ENCODE peak calls at places on chromosomes 13 and 19, in six cellular contexts. E is HepG2, T is H1, A is GM12891, B is K562, X is GM12878. S is an unnamed sample.

GRCh38 chr19:44765949-44766335 is 11.7 kb upstream of the CBLC start:
- DNase-seq in E (no peak), T (no peak), A (no peak), B (no peak), X (no peak), S (no peak)

GRCh38 chr13:106466691-106467405 is 68.6 kb downstream of the EFNB2 start:
- DNase-seq in E (no peak), T (no peak), A (no peak), B (no peak), X (no peak), S (no peak)

GRCh38 chr19:912181-913079 is 589 bp downstream of the R3HDM4 start:
- DNase-seq in E (no peak), T (no peak), A (no peak), B (peak), X (no peak), S (peak)

GRCh38 chr13:70080030-70080429 is 27.6 kb upstream of the ATXN8OS start:
- DNase-seq in E (no peak), T (no peak), A (no peak), B (no peak), X (no peak), S (no peak)

GRCh38 chr19:281156-281853 is 9.9 kb downstream of the PLPP2 start:
- DNase-seq in E (no peak), T (no peak), A (no peak), B (no peak), X (no peak), S (no peak)

GRCh38 chr13:26952551-26953138 is 192.1 kb upstream of the GPR12 start:
- DNase-seq in E (no peak), T (no peak), A (no peak), B (no peak), X (no peak), S (no peak)

GRCh38 chr19:48907671-48908070 is 7.6 kb downstream of the NUCB1 start:
- DNase-seq in E (peak), T (no peak), A (no peak), B (no peak), X (no peak), S (no peak)

GRCh38 chr19:45598267-45599011 is 3.6 kb downstream of the GPR4 start:
- DNase-seq in E (no peak), T (no peak), A (no peak), B (no peak), X (no peak), S (no peak)

GRCh38 chr13:77832339-77833100 is 86.1 kb downstream of the EDNRB start:
- DNase-seq in E (no peak), T (no peak), A (no peak), B (no peak), X (no peak), S (no peak)

GRCh38 chr19:23075031-23075733 is 41.6 kb upstream of the ZNF730 start:
- DNase-seq in E (no peak), T (peak), A (peak), B (peak), X (no peak), S (peak)

GRCh38 chr13:62512194-62513141 is 1096.8 kb upstream of the PCDH20 start:
- DNase-seq in E (peak), T (no peak), A (no peak), B (peak), X (peak), S (no peak)

GRCh38 chr13:23497186-23497585 is 63.7 kb upstream of the SACS start:
- DNase-seq in E (no peak), T (no peak), A (no peak), B (no peak), X (no peak), S (no peak)

GRCh38 chr19:55653651-55654322 is 1.0 kb upstream of the U2AF2 start:
- DNase-seq in E (peak), T (peak), A (peak), B (peak), X (peak), S (peak)
- TF ChIP-seq POLR2A in E (peak), T (peak), A (peak), B (peak), X (peak), S (peak)

GRCh38 chr19:41994521-41994971 is 516 bp upstream of the ATP1A3 start:
- DNase-seq in E (no peak), T (no peak), A (no peak), B (no peak), X (no peak), S (no peak)
- TF ChIP-seq POLR2AphosphoS5 in E (no peak), T (no peak), A (no peak), B (no peak), X (no peak), S (no peak)

DNA sequence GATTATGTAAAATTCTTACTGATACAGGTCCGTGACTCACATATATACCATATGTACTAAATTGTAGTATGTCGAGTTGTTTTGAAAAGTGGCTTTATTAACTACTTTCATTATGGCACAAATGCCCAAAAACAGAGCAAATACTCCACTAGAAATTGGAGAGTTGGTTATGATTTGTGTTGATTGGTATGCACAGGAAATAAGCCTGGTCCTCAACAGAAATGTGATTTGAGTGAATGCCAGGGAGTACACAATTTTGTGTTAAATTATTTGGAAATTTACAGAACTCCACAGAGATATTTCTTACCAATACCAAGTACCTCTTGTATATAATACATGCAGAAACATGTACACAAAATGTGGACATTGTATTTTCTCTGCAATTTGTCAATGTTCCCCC is 676.7 kb downstream of the PCDH9 start:
- DNase-seq in E (no peak), T (no peak), A (no peak), B (no peak), X (no peak), S (no peak)
- TF ChIP-seq TAF1 in E (no peak), T (no peak), A (no peak), B (no peak), X (no peak), S (no peak)

GRCh38 chr13:98543380-98544104 is 33.4 kb downstream of the STK24 start:
- DNase-seq in E (no peak), T (no peak), A (no peak), B (no peak), X (no peak), S (no peak)
- TF ChIP-seq POLR2A in E (no peak), T (no peak), A (no peak), B (no peak), X (no peak), S (no peak)

GRCh38 chr19:5608271-5608666 is 14.3 kb downstream of the SAFB2 start:
- DNase-seq in E (peak), T (no peak), A (no peak), B (no peak), X (no peak), S (no peak)
- TF ChIP-seq POLR2AphosphoS5 in E (no peak), T (no peak), A (no peak), B (no peak), X (no peak), S (no peak)

DNA sequence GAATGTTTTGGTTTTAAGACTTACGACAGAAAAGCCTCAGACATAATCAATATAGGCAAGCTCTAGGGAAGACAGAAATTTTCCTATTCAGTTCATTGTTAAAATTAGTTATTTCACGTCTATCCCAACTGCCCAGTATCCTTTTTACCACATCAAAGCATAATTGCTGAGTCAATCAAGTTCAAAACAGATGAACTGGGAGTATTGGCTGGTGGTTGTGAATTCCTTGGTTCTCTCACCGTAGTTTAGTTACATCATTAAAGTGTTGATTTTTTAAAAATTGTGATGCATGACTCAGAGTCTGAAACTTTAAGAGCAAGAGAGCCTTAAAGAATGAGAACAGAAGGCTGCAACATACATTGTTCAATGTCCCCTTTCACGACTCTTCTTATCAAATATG is 143.3 kb upstream of the FREM2 start:
- DNase-seq in E (no peak), T (no peak), A (no peak), B (no peak), X (no peak), S (no peak)
- TF ChIP-seq TAF1 in E (no peak), T (no peak), A (no peak), B (no peak), X (no peak), S (no peak)

DNA sequence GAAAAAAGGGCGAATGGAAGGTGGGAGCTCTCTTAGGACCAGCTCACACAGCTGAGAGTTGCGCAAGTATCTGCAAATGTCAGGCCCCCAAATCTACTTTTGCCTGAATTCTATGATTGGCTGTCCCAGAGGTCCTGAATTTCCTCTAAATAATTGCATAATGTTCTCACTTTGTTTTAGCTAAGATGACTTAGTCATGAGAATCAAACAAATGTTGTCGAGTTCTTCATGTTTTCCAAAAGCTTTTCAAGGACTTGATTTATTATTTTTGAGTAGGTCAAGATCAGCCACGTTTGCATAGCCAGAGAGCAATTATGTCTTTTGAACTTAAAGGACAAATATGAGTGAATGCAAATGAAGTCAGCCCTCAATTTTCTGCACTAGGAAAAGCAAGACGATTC is 246.6 kb upstream of the MAB21L1 start:
- DNase-seq in E (no peak), T (no peak), A (no peak), B (no peak), X (no peak), S (no peak)
- TF ChIP-seq POLR2A in E (no peak), T (no peak), A (no peak), B (no peak), X (no peak), S (no peak)

GRCh38 chr19:15252398-15253018 is 20.3 kb upstream of the EPHX3 start:
- DNase-seq in E (no peak), T (no peak), A (no peak), B (no peak), X (no peak), S (no peak)

GRCh38 chr19:15250635-15250993 is 18.4 kb upstream of the EPHX3 start:
- DNase-seq in E (no peak), T (no peak), A (no peak), B (no peak), X (no peak), S (no peak)

GRCh38 chr19:15251749-15252397 is 19.6 kb upstream of the EPHX3 start:
- DNase-seq in E (peak), T (peak), A (no peak), B (peak), X (no peak), S (no peak)

GRCh38 chr19:15249912-15250634 is 17.8 kb upstream of the EPHX3 start:
- DNase-seq in E (no peak), T (no peak), A (no peak), B (no peak), X (no peak), S (no peak)

DNA sequence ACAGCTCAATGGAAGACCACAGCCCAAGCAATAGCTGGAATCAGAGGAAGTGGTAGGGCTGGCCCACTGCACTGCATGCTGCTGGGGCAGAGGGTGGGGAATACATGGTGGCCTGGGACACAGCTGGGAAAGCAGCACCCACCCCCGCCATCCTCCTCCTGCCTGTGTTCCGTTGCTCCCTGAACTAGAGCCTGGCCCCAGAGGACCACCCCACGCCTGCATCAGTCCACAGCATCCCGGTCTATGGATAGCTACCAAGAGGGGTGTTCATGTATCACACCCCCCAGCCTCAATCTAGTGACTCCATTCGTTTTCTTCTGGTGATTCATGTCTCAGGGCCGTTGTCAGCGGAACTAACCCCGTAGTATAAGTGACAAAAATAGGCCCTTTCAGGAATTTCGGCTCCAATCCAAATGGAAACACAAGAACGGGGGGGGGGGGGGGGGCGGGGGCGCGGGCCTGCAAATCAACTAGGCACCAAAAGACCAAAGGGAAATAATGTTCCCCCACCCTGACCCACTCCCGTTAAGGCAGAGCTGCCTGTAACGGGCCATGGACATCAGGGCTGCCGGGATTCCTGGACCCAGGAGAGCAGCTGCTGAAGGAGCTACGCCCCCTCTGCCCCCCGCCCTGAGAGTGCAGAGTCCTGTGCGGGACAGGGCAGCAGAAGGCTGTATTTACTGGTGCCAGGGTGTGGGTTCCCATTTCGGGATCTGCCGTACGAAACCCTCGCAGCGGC is 18.9 kb upstream of the EPHX3 start:
- DNase-seq in E (no peak), T (no peak), A (no peak), B (no peak), X (no peak), S (no peak)
- TF ChIP-seq POLR2AphosphoS5 in E (no peak), T (no peak), A (no peak), B (no peak), X (no peak), S (no peak)

GRCh38 chr19:13974073-13974472 is 21.8 kb downstream of the DCAF15 start:
- DNase-seq in E (no peak), T (peak), A (no peak), B (peak), X (no peak), S (no peak)
- TF ChIP-seq TAF1 in E (no peak), T (peak), A (no peak), B (no peak), X (no peak), S (no peak)

GRCh38 chr19:34733826-34734600 is at the start of gene ZNF181:
- DNase-seq in E (peak), T (peak), A (peak), B (peak), X (peak), S (peak)
- TF ChIP-seq POLR2A in E (peak), T (peak), A (no peak), B (peak), X (peak), S (peak)

S was measured in GM12892.